ENCODE peak calls at places on chromosomes 1 and 21, in eight cellular contexts. One of them, this sample, is unnamed.
A peak's percentile ranks its signal among the peaks of the same experiment; 100 is the strongest.

GRCh38 chr1:170562644-170563338 is 30.8 kb downstream of the GORAB start:
- DNase-seq in Jurkat, Clone E6-1: peak; percentile 33
- DNase-seq in occipital lobe: peak; percentile 7
- DNase-seq in adrenal gland: peak; percentile 86
- DNase-seq in LoVo: peak; percentile 52
- DNase-seq in cardiac muscle cell: peak; percentile 95
- DNase-seq in ELF-1: peak; percentile 80
- DNase-seq in CD8-positive, alpha-beta memory T cell: no peak
- DNase-seq in this sample: peak; percentile 60

GRCh38 chr1:233664254-233664653 is 50.3 kb downstream of the KCNK1 start:
- DNase-seq in Jurkat, Clone E6-1: no peak
- DNase-seq in occipital lobe: no peak
- DNase-seq in adrenal gland: no peak
- DNase-seq in LoVo: no peak
- DNase-seq in cardiac muscle cell: no peak
- DNase-seq in ELF-1: no peak
- DNase-seq in CD8-positive, alpha-beta memory T cell: no peak
- DNase-seq in this sample: no peak

GRCh38 chr1:179080866-179081695 is 789 bp upstream of the TOR3A start:
- DNase-seq in Jurkat, Clone E6-1: peak; percentile 65
- DNase-seq in occipital lobe: no peak
- DNase-seq in adrenal gland: no peak
- DNase-seq in LoVo: no peak
- DNase-seq in cardiac muscle cell: no peak
- DNase-seq in ELF-1: no peak
- DNase-seq in CD8-positive, alpha-beta memory T cell: peak; percentile 70
- DNase-seq in this sample: no peak

GRCh38 chr1:59178339-59178744 is 118.6 kb upstream of the FGGY start:
- DNase-seq in Jurkat, Clone E6-1: no peak
- DNase-seq in occipital lobe: no peak
- DNase-seq in adrenal gland: peak; percentile 41
- DNase-seq in LoVo: no peak
- DNase-seq in cardiac muscle cell: no peak
- DNase-seq in ELF-1: no peak
- DNase-seq in CD8-positive, alpha-beta memory T cell: no peak
- DNase-seq in this sample: no peak

GRCh38 chr1:113531321-113531720 is 141.0 kb downstream of the MAGI3 start:
- DNase-seq in Jurkat, Clone E6-1: no peak
- DNase-seq in occipital lobe: no peak
- DNase-seq in adrenal gland: no peak
- DNase-seq in LoVo: no peak
- DNase-seq in cardiac muscle cell: no peak
- DNase-seq in ELF-1: no peak
- DNase-seq in CD8-positive, alpha-beta memory T cell: no peak
- DNase-seq in this sample: no peak

GRCh38 chr1:100622966-100623762 is 85.2 kb downstream of the GPR88 start:
- DNase-seq in Jurkat, Clone E6-1: no peak
- DNase-seq in occipital lobe: no peak
- DNase-seq in adrenal gland: no peak
- DNase-seq in LoVo: no peak
- DNase-seq in cardiac muscle cell: peak; percentile 60
- DNase-seq in ELF-1: no peak
- DNase-seq in CD8-positive, alpha-beta memory T cell: no peak
- DNase-seq in this sample: no peak

GRCh38 chr1:53368314-53369033 is 40.6 kb upstream of the LRP8 start:
- DNase-seq in Jurkat, Clone E6-1: no peak
- DNase-seq in occipital lobe: no peak
- DNase-seq in adrenal gland: peak; percentile 9
- DNase-seq in LoVo: no peak
- DNase-seq in cardiac muscle cell: no peak
- DNase-seq in ELF-1: no peak
- DNase-seq in CD8-positive, alpha-beta memory T cell: no peak
- DNase-seq in this sample: no peak

GRCh38 chr1:1173793-1174415 is at the start of gene TTLL10:
- DNase-seq in Jurkat, Clone E6-1: no peak
- DNase-seq in occipital lobe: no peak
- DNase-seq in adrenal gland: no peak
- DNase-seq in LoVo: no peak
- DNase-seq in cardiac muscle cell: no peak
- DNase-seq in ELF-1: peak; percentile 83
- DNase-seq in CD8-positive, alpha-beta memory T cell: peak; percentile 85
- DNase-seq in this sample: no peak

GRCh38 chr21:14699433-14700410 is 153.6 kb upstream of the SAMSN1 start:
- DNase-seq in Jurkat, Clone E6-1: no peak
- DNase-seq in occipital lobe: no peak
- DNase-seq in adrenal gland: no peak
- DNase-seq in LoVo: peak; percentile 16
- DNase-seq in cardiac muscle cell: no peak
- DNase-seq in ELF-1: no peak
- DNase-seq in CD8-positive, alpha-beta memory T cell: no peak
- DNase-seq in this sample: no peak

GRCh38 chr1:245245021-245245667 is 90.4 kb downstream of the KIF26B start:
- DNase-seq in Jurkat, Clone E6-1: no peak
- DNase-seq in occipital lobe: no peak
- DNase-seq in adrenal gland: no peak
- DNase-seq in LoVo: no peak
- DNase-seq in cardiac muscle cell: no peak
- DNase-seq in ELF-1: no peak
- DNase-seq in CD8-positive, alpha-beta memory T cell: no peak
- DNase-seq in this sample: no peak

GRCh38 chr1:34597877-34598514 is 156.9 kb upstream of the GJB5 start:
- DNase-seq in Jurkat, Clone E6-1: peak; percentile 39
- DNase-seq in occipital lobe: peak; percentile 50
- DNase-seq in adrenal gland: peak; percentile 85
- DNase-seq in LoVo: peak; percentile 61
- DNase-seq in cardiac muscle cell: peak; percentile 46
- DNase-seq in ELF-1: peak; percentile 77
- DNase-seq in CD8-positive, alpha-beta memory T cell: peak; percentile 46
- DNase-seq in this sample: no peak

GRCh38 chr1:153697873-153698647 is 19.6 kb downstream of the NPR1 start:
- DNase-seq in Jurkat, Clone E6-1: no peak
- DNase-seq in occipital lobe: no peak
- DNase-seq in adrenal gland: peak; percentile 91
- DNase-seq in LoVo: no peak
- DNase-seq in cardiac muscle cell: peak; percentile 89
- DNase-seq in ELF-1: peak; percentile 47
- DNase-seq in CD8-positive, alpha-beta memory T cell: no peak
- DNase-seq in this sample: peak; percentile 67

GRCh38 chr1:26853156-26853555 is 9.8 kb upstream of the SFN start:
- DNase-seq in Jurkat, Clone E6-1: peak; percentile 46
- DNase-seq in occipital lobe: peak; percentile 29
- DNase-seq in adrenal gland: peak; percentile 92
- DNase-seq in LoVo: peak; percentile 92
- DNase-seq in cardiac muscle cell: peak; percentile 81
- DNase-seq in ELF-1: peak; percentile 88
- DNase-seq in CD8-positive, alpha-beta memory T cell: peak; percentile 85
- DNase-seq in this sample: peak; percentile 83

GRCh38 chr1:4653796-4654715 is at the start of gene AJAP1:
- DNase-seq in Jurkat, Clone E6-1: no peak
- DNase-seq in occipital lobe: peak; percentile 68
- DNase-seq in adrenal gland: no peak
- DNase-seq in LoVo: no peak
- DNase-seq in cardiac muscle cell: no peak
- DNase-seq in ELF-1: peak; percentile 23
- DNase-seq in CD8-positive, alpha-beta memory T cell: no peak
- DNase-seq in this sample: no peak

GRCh38 chr1:151993084-151993733 is 450 bp downstream of the S100A10 start:
- DNase-seq in Jurkat, Clone E6-1: no peak
- DNase-seq in occipital lobe: no peak
- DNase-seq in adrenal gland: peak; percentile 51
- DNase-seq in LoVo: no peak
- DNase-seq in cardiac muscle cell: peak; percentile 29
- DNase-seq in ELF-1: peak; percentile 61
- DNase-seq in CD8-positive, alpha-beta memory T cell: peak; percentile 59
- DNase-seq in this sample: no peak

GRCh38 chr1:161730050-161730564 is 8.8 kb downstream of the FCRLB start:
- DNase-seq in Jurkat, Clone E6-1: no peak
- DNase-seq in occipital lobe: no peak
- DNase-seq in adrenal gland: no peak
- DNase-seq in LoVo: no peak
- DNase-seq in cardiac muscle cell: peak; percentile 44
- DNase-seq in ELF-1: no peak
- DNase-seq in CD8-positive, alpha-beta memory T cell: no peak
- DNase-seq in this sample: no peak

GRCh38 chr1:9629445-9630201 is 21.9 kb upstream of the PIK3CD start:
- DNase-seq in Jurkat, Clone E6-1: peak; percentile 72
- DNase-seq in occipital lobe: no peak
- DNase-seq in adrenal gland: peak; percentile 47
- DNase-seq in LoVo: no peak
- DNase-seq in cardiac muscle cell: no peak
- DNase-seq in ELF-1: no peak
- DNase-seq in CD8-positive, alpha-beta memory T cell: peak; percentile 83
- DNase-seq in this sample: no peak

GRCh38 chr1:15900662-15901279 is 53.3 kb downstream of the SPEN start:
- DNase-seq in Jurkat, Clone E6-1: no peak
- DNase-seq in occipital lobe: no peak
- DNase-seq in adrenal gland: no peak
- DNase-seq in LoVo: no peak
- DNase-seq in cardiac muscle cell: no peak
- DNase-seq in ELF-1: no peak
- DNase-seq in CD8-positive, alpha-beta memory T cell: no peak
- DNase-seq in this sample: no peak

GRCh38 chr1:101506541-101507164 is 269.8 kb downstream of the S1PR1 start:
- DNase-seq in Jurkat, Clone E6-1: peak; percentile 60
- DNase-seq in occipital lobe: no peak
- DNase-seq in adrenal gland: peak; percentile 48
- DNase-seq in LoVo: peak; percentile 45
- DNase-seq in cardiac muscle cell: peak; percentile 57
- DNase-seq in ELF-1: no peak
- DNase-seq in CD8-positive, alpha-beta memory T cell: no peak
- DNase-seq in this sample: no peak

GRCh38 chr1:95197616-95198252 is 36.3 kb upstream of the RWDD3 start:
- DNase-seq in Jurkat, Clone E6-1: no peak
- DNase-seq in occipital lobe: no peak
- DNase-seq in adrenal gland: no peak
- DNase-seq in LoVo: no peak
- DNase-seq in cardiac muscle cell: peak; percentile 23
- DNase-seq in ELF-1: no peak
- DNase-seq in CD8-positive, alpha-beta memory T cell: no peak
- DNase-seq in this sample: no peak

GRCh38 chr1:163914785-163915413 is 593.1 kb downstream of the NUF2 start:
- DNase-seq in Jurkat, Clone E6-1: peak; percentile 0
- DNase-seq in occipital lobe: no peak
- DNase-seq in adrenal gland: no peak
- DNase-seq in LoVo: no peak
- DNase-seq in cardiac muscle cell: no peak
- DNase-seq in ELF-1: no peak
- DNase-seq in CD8-positive, alpha-beta memory T cell: no peak
- DNase-seq in this sample: no peak

GRCh38 chr21:31730687-31731111 is 1.2 kb downstream of the SCAF4 start:
- DNase-seq in Jurkat, Clone E6-1: no peak
- DNase-seq in occipital lobe: no peak
- DNase-seq in adrenal gland: no peak
- DNase-seq in LoVo: no peak
- DNase-seq in cardiac muscle cell: no peak
- DNase-seq in ELF-1: peak; percentile 84
- DNase-seq in CD8-positive, alpha-beta memory T cell: no peak
- DNase-seq in this sample: no peak

GRCh38 chr1:60637651-60638050 is 444.7 kb upstream of the NFIA start:
- DNase-seq in Jurkat, Clone E6-1: no peak
- DNase-seq in occipital lobe: no peak
- DNase-seq in adrenal gland: no peak
- DNase-seq in LoVo: no peak
- DNase-seq in cardiac muscle cell: no peak
- DNase-seq in ELF-1: no peak
- DNase-seq in CD8-positive, alpha-beta memory T cell: no peak
- DNase-seq in this sample: no peak

GRCh38 chr1:22105611-22106207 is 37.2 kb downstream of the WNT4 start:
- DNase-seq in Jurkat, Clone E6-1: peak; percentile 75
- DNase-seq in occipital lobe: no peak
- DNase-seq in adrenal gland: peak; percentile 57
- DNase-seq in LoVo: peak; percentile 32
- DNase-seq in cardiac muscle cell: peak; percentile 76
- DNase-seq in ELF-1: peak; percentile 54
- DNase-seq in CD8-positive, alpha-beta memory T cell: no peak
- DNase-seq in this sample: no peak

GRCh38 chr1:40851643-40852042 is 10.5 kb downstream of the CITED4 start:
- DNase-seq in Jurkat, Clone E6-1: no peak
- DNase-seq in occipital lobe: no peak
- DNase-seq in adrenal gland: no peak
- DNase-seq in LoVo: no peak
- DNase-seq in cardiac muscle cell: no peak
- DNase-seq in ELF-1: no peak
- DNase-seq in CD8-positive, alpha-beta memory T cell: no peak
- DNase-seq in this sample: no peak